ENCODE peak calls at places on chromosome 7, in seven cellular contexts. U is cardiac fibroblast, S is Peyer's patch, O is A549, F is cardiac muscle cell, D is breast epithelium, G is K562. Y is an unnamed sample.
A peak's percentile ranks its signal among the peaks of the same experiment; 100 is the strongest.

GRCh38 chr7:97145068-97145467 is 27.6 kb downstream of the SDHAF3 start:
- DNase-seq in G (peak; percentile 36), F (peak; percentile 58), U (peak; percentile 61), S (no peak), D (no peak), O (no peak), Y (peak; percentile 32)

GRCh38 chr7:128940494-128941322 is 3.0 kb downstream of the IRF5 start:
- DNase-seq in D (no peak), O (no peak), F (no peak), G (no peak), U (no peak), S (no peak), Y (peak; percentile 94)

GRCh38 chr7:41763626-41764025 is 60.7 kb upstream of the INHBA start:
- DNase-seq in F (no peak), S (no peak), G (no peak), O (no peak), U (no peak), D (no peak), Y (no peak)

GRCh38 chr7:94445696-94446194 is 51.0 kb downstream of the COL1A2 start:
- DNase-seq in F (no peak), U (no peak), S (no peak), O (no peak), G (no peak), D (no peak), Y (no peak)

GRCh38 chr7:14720792-14721191 is 181.8 kb downstream of the DGKB start:
- DNase-seq in F (no peak), S (no peak), G (no peak), D (no peak), O (no peak), U (peak; percentile 18), Y (no peak)

GRCh38 chr7:44580945-44581344 is 1.1 kb downstream of the TMED4 start:
- DNase-seq in U (no peak), O (no peak), G (no peak), F (no peak), S (peak; percentile 72), D (no peak), Y (no peak)

GRCh38 chr7:9657257-9657656 is 1223.8 kb downstream of the NXPH1 start:
- DNase-seq in G (no peak), F (no peak), D (no peak), U (no peak), O (no peak), S (no peak), Y (no peak)

GRCh38 chr7:16492513-16493062 is 27.1 kb upstream of the SOSTDC1 start:
- DNase-seq in G (peak; percentile 72), O (no peak), U (peak; percentile 22), F (peak; percentile 52), D (no peak), S (no peak), Y (no peak)

GRCh38 chr7:142152076-142152475 is 40.6 kb downstream of the MGAM2 start:
- DNase-seq in U (no peak), S (no peak), D (no peak), G (no peak), O (no peak), F (no peak), Y (peak; percentile 34)

GRCh38 chr7:98802088-98802780 is 67.6 kb downstream of the TMEM130 start:
- DNase-seq in S (no peak), D (no peak), U (peak; percentile 90), F (peak; percentile 81), G (peak; percentile 81), O (peak; percentile 38), Y (peak; percentile 93)

GRCh38 chr7:122056977-122057376 is 87.1 kb downstream of the AASS start:
- DNase-seq in G (no peak), S (no peak), F (peak; percentile 2), O (no peak), U (peak; percentile 1), D (no peak), Y (no peak)

GRCh38 chr7:25288536-25289283 is 60.4 kb upstream of the NPVF start:
- DNase-seq in S (no peak), F (peak; percentile 39), O (no peak), U (peak; percentile 24), G (no peak), D (no peak), Y (no peak)

GRCh38 chr7:82172017-82172416 is 271.6 kb downstream of the CACNA2D1 start:
- DNase-seq in S (no peak), U (peak; percentile 30), G (no peak), F (peak; percentile 23), O (no peak), D (no peak), Y (no peak)

GRCh38 chr7:129163875-129164544 is 19.5 kb downstream of the TSPAN33 start:
- DNase-seq in F (peak; percentile 80), S (no peak), G (peak; percentile 74), O (peak; percentile 62), D (no peak), U (peak; percentile 82), Y (peak; percentile 80)

GRCh38 chr7:151115121-151115835 is 29.0 kb downstream of the AGAP3 start:
- DNase-seq in G (no peak), S (no peak), O (no peak), U (peak; percentile 37), F (peak; percentile 44), D (no peak), Y (peak; percentile 41)

DNA sequence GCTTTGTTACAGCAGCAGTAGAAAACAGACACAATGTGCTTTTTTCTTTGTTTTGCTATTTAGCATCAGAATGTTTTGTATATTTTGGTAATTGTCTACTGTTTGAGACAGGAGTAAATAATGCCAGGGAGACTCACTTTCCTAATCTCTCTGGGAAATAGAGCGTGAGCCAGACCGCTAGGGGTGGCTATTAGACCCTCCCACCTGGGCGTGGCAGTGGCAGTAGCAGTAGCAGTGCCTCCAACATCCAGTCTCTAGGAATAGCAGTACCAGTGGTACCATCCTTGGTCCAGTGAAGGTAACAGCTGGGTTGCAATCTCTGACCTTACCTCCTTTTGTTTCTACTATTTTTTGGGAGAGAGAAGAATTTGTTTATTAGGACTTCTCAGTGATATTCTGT is 165.7 kb upstream of the MAGI2 start:
- DNase-seq in U (no peak), S (no peak), F (no peak), D (no peak), O (no peak), G (no peak), Y (no peak)
- TF ChIP-seq CTCF in U (no peak), S (no peak), F (no peak), D (no peak), O (no peak), G (no peak), Y (no peak)

DNA sequence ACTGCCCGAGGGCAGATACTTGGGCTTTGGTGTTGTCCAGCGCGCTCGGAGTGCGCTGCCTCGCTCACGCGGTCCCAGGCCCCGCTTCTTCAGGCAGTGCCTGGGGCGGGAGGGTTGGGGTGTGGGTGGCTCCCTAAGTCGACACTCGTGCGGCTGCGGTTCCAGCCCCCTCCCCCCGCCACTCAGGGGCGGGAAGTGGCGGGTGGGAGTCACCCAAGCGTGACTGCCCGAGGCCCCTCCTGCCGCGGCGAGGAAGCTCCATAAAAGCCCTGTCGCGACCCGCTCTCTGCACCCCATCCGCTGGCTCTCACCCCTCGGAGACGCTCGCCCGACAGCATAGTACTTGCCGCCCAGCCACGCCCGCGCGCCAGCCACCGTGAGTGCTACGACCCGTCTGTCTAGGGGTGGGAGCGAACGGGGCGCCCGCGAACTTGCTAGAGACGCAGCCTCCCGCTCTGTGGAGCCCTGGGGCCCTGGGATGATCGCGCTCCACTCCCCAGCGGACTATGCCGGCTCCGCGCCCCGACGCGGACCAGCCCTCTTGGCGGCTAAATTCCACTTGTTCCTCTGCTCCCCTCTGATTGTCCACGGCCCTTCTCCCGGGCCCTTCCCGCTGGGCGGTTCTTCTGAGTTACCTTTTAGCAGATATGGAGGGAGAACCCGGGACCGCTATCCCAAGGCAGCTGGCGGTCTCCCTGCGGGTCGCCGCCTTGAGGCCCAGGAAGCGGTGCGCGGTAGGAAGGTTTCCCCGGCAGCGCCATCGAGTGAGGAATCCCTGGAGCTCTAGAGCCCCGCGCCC is at the start of gene NPY:
- DNase-seq in G (no peak), S (no peak), F (no peak), D (no peak), U (no peak), O (no peak), Y (peak; percentile 26)
- H3K4me3 ChIP-seq in G (no peak within 1 kb of the TSS), S (peak within 1 kb of the TSS; percentile 24), F (peak within 1 kb of the TSS; percentile 26), D (peak within 1 kb of the TSS; percentile 29), U (no peak within 1 kb of the TSS), O (peak within 1 kb of the TSS; percentile 38), Y (peak within 1 kb of the TSS; percentile 22)

GRCh38 chr7:27161214-27161720 is 4.1 kb downstream of the HOXA9 start:
- DNase-seq in D (no peak), O (no peak), S (peak; percentile 78), F (no peak), G (no peak), U (no peak), Y (no peak)
- TF ChIP-seq CTCF in D (no peak), O (no peak), S (no peak), F (no peak), G (no peak), U (no peak), Y (no peak)

DNA sequence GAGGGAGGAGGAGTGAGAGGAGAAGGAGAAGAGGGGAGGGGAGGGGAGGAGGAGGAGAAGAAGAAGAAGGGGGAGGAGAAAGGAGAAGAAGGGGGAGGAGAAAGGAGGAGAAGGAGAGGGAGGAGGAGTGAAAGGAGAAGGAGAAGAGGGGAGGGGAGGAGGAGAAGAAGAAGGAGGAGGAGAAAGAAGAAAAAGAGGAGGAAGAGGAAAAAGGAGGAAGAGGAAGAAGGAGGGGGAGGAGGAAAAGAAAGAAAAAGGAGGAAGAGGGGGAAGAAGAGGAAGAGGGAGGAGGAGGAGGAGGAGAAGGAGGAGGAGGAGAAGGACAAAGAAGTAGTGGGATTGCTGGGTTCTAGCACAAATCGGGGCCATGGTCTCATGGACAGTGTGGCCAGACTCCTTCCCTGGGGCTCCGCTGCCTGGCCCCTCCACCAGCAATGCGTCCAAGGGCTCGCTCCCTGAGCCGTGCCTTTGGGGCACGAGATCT is 4.2 kb upstream of the MAFK start:
- DNase-seq in D (no peak), G (no peak), S (peak; percentile 29), O (no peak), U (no peak), F (no peak), Y (no peak)
- H3K4me3 ChIP-seq in D (no peak overlapping the region), G (no peak overlapping the region), S (no peak overlapping the region), O (peak overlapping the region; percentile 27), U (no peak overlapping the region), F (no peak overlapping the region), Y (no peak overlapping the region)

GRCh38 chr7:118368958-118369357 is 144.5 kb downstream of the ANKRD7 start:
- DNase-seq in S (no peak), G (no peak), O (no peak), U (no peak), F (no peak), D (no peak), Y (no peak)

GRCh38 chr7:118369987-118370386 is 145.5 kb downstream of the ANKRD7 start:
- DNase-seq in D (no peak), G (peak; percentile 9), U (no peak), F (no peak), O (no peak), S (no peak), Y (no peak)

DNA sequence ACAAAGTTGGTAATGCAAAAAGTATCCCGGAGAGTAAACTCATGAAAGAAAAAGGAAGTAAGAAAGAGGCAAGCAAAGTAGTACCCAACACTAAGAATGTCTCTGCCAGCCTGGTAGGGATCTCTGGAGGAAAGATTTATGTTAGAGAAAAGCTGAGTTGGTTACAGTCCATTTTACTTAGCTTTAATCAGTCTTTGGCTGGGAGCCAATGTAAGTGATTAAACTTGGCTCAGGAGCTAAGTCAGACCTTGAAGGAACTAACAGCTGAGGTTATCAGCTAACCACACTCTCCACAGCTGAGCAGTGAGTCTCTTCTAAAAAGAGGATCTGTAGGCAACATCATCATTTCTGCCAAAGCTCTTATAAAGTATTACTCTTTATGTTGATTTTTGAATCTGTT is 148.0 kb downstream of the ANKRD7 start:
- DNase-seq in S (no peak), F (peak; percentile 4), O (no peak), G (peak; percentile 66), U (peak; percentile 0), D (no peak), Y (no peak)
- TF ChIP-seq CTCF in S (no peak), F (no peak), O (no peak), G (no peak), U (no peak), D (no peak), Y (no peak)

GRCh38 chr7:120272261-120272895 is 597 bp upstream of the KCND2 start:
- DNase-seq in O (peak; percentile 47), F (peak; percentile 76), S (no peak), G (peak; percentile 56), U (peak; percentile 76), D (no peak), Y (peak; percentile 76)
- H3K4me3 ChIP-seq in O (peak overlapping the region; percentile 40), F (peak overlapping the region; percentile 35), S (peak overlapping the region; percentile 40), G (no peak overlapping the region), U (peak overlapping the region; percentile 62), D (peak overlapping the region; percentile 58), Y (peak overlapping the region; percentile 91)

Y was measured in GM12865.